ENCODE peak calls at places on chromosomes 3 and 15, in four cellular contexts. O, R, Y and W are unnamed samples.

GRCh38 chr15:63210151-63211051 is 21.0 kb downstream of the RAB8B start:
- DNase-seq in O (no peak), R (no peak), Y (no peak), W (no peak)

GRCh38 chr3:52831500-52832301 is 1.2 kb upstream of the ITIH4 start:
- DNase-seq in O (peak), R (no peak), Y (peak), W (no peak)

GRCh38 chr15:68213991-68214837 is 9.1 kb upstream of the CALML4 start:
- DNase-seq in O (no peak), R (no peak), Y (no peak), W (no peak)

GRCh38 chr3:65979152-65979551 is 59.6 kb downstream of the MAGI1 start:
- DNase-seq in O (no peak), R (no peak), Y (no peak), W (no peak)

GRCh38 chr15:32898991-32899613 is 181.3 kb downstream of the GREM1 start:
- DNase-seq in O (peak), R (peak), Y (no peak), W (no peak)

GRCh38 chr3:115293321-115293720 is 146.2 kb upstream of the ZBTB20 start:
- DNase-seq in O (no peak), R (no peak), Y (no peak), W (no peak)

GRCh38 chr3:69324362-69325025 is 61.4 kb downstream of the FRMD4B start:
- DNase-seq in O (no peak), R (no peak), Y (no peak), W (no peak)

GRCh38 chr3:32045091-32045964 is 61.1 kb upstream of the GPD1L start:
- DNase-seq in O (peak), R (peak), Y (no peak), W (no peak)

GRCh38 chr3:24128195-24129005 is 183.3 kb downstream of the NR1D2 start:
- DNase-seq in O (peak), R (no peak), Y (no peak), W (no peak)

GRCh38 chr3:176663819-176664218 is 533.5 kb downstream of the TBL1XR1 start:
- DNase-seq in O (peak), R (no peak), Y (no peak), W (no peak)

GRCh38 chr3:45362768-45363167 is 25.6 kb upstream of the LARS2 start:
- DNase-seq in O (no peak), R (no peak), Y (no peak), W (no peak)

GRCh38 chr3:37892917-37893595 is 31.4 kb downstream of the CTDSPL start:
- DNase-seq in O (no peak), R (peak), Y (peak), W (no peak)

GRCh38 chr3:127446756-127447155 is 143.8 kb downstream of the TPRA1 start:
- DNase-seq in O (no peak), R (no peak), Y (no peak), W (peak)

GRCh38 chr15:92460023-92460422 is 66.3 kb downstream of the ST8SIA2 start:
- DNase-seq in O (no peak), R (no peak), Y (no peak), W (no peak)

GRCh38 chr3:182487048-182487447 is 306.3 kb upstream of the ATP11B start:
- DNase-seq in O (no peak), R (no peak), Y (no peak), W (no peak)

GRCh38 chr3:42936157-42936981 is 30.4 kb downstream of the ZNF662 start:
- DNase-seq in O (no peak), R (no peak), Y (peak), W (no peak)

GRCh38 chr3:105836533-105836932 is 32.3 kb downstream of the CBLB start:
- DNase-seq in O (no peak), R (no peak), Y (no peak), W (no peak)

GRCh38 chr15:90884719-90885431 is 571 bp downstream of the FES start:
- DNase-seq in O (no peak), R (no peak), Y (no peak), W (no peak)

GRCh38 chr3:42403737-42404136 is 6.7 kb downstream of the LYZL4 start:
- DNase-seq in O (no peak), R (no peak), Y (no peak), W (no peak)

GRCh38 chr3:52084954-52085730 is 28.8 kb upstream of the DUSP7 start:
- DNase-seq in O (no peak), R (no peak), Y (peak), W (no peak)

GRCh38 chr15:75831806-75832102 is 11.5 kb upstream of the UBE2Q2 start:
- DNase-seq in O (no peak), R (no peak), Y (no peak), W (no peak)

GRCh38 chr3:71305246-71306206 is 278.0 kb downstream of the FOXP1 start:
- DNase-seq in O (no peak), R (peak), Y (peak), W (no peak)

GRCh38 chr3:125351152-125351551 is 24.0 kb downstream of the ZNF148 start:
- DNase-seq in O (no peak), R (no peak), Y (no peak), W (no peak)

GRCh38 chr3:113211370-113212154 is at the start of gene BOC:
- DNase-seq in O (peak), R (peak), Y (peak), W (no peak)

GRCh38 chr15:78360426-78360825 is 20.3 kb downstream of the CRABP1 start:
- DNase-seq in O (no peak), R (peak), Y (no peak), W (no peak)

GRCh38 chr15:57114070-57114469 is 195.6 kb downstream of the TCF12 start:
- DNase-seq in O (no peak), R (no peak), Y (no peak), W (no peak)

GRCh38 chr15:38304486-38304885 is 51.9 kb downstream of the SPRED1 start:
- DNase-seq in O (no peak), R (no peak), Y (no peak), W (no peak)

GRCh38 chr15:34855893-34856292 is 60.5 kb upstream of the ACTC1 start:
- DNase-seq in O (no peak), R (no peak), Y (no peak), W (no peak)

GRCh38 chr3:124315215-124316033 is 323.5 kb upstream of the ROPN1 start:
- DNase-seq in O (peak), R (no peak), Y (no peak), W (no peak)

GRCh38 chr3:14458434-14459280 is 56.3 kb downstream of the SLC6A6 start:
- DNase-seq in O (no peak), R (no peak), Y (no peak), W (no peak)

GRCh38 chr15:63006032-63006878 is 36.3 kb upstream of the TPM1 start:
- DNase-seq in O (no peak), R (no peak), Y (no peak), W (no peak)

GRCh38 chr3:39385456-39386098 is 2.4 kb downstream of the SLC25A38 start:
- DNase-seq in O (no peak), R (no peak), Y (no peak), W (no peak)

GRCh38 chr3:9251055-9251786 is 1.8 kb upstream of the SRGAP3 start:
- DNase-seq in O (no peak), R (no peak), Y (peak), W (no peak)

GRCh38 chr3:151100076-151100475 is 14.6 kb downstream of the MED12L start:
- DNase-seq in O (no peak), R (no peak), Y (no peak), W (no peak)

DNA sequence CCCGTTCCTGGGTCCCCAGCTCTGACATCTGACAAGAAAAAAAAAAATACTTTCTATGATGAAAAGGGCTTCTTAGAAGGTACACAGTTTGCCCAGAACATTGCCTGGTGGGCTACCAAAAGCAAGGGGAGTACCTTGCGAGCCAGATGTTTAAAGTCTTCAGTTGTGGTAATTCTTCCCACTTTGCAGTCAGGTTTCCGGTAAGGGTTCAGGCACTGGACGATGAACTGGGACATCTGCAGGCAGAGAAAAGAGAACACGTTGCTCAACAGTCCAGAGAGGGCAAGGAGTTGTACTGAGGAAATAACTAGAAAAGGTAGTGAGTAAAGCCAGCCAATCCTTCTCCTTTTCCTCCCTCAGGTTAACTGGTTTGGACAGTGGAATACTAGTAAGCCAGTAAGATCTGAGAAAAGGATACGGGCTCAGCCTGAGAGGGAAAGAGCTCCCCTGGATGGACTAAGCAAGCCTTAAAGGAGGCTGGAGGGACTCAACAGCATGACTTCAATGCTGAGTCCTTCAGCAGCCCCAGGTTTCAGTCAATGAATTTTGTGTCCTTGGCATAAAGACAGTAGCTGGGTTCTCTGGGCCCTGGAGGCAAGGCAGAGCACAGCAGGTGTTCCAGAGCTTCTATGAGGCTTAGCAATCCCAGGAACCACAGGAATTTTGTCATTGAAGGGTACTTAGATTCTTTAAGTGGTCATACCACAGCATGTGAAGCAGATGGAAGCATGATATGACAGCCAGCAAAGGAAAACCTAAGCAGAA is 38.2 kb downstream of the NBEAL2 start:
- DNase-seq in O (no peak), R (no peak), Y (no peak), W (no peak)
- TF ChIP-seq CTCF in O (no peak), R (no peak), Y (no peak), W (no peak)

GRCh38 chr3:173529062-173529711 is 131.6 kb downstream of the NLGN1 start:
- DNase-seq in O (peak), R (no peak), Y (no peak), W (no peak)
- TF ChIP-seq CTCF in O (peak), R (peak), Y (no peak), W (no peak)

GRCh38 chr15:42059661-42060476 is 34.5 kb downstream of the PLA2G4D start:
- DNase-seq in O (peak), R (peak), Y (peak), W (peak)
- TF ChIP-seq CTCF in O (peak), R (peak), Y (peak), W (peak)

GRCh38 chr15:40357246-40357645 is 773 bp upstream of the DISP2 start:
- DNase-seq in O (no peak), R (no peak), Y (no peak), W (no peak)

GRCh38 chr15:40360015-40360414 is 2.0 kb downstream of the DISP2 start:
- DNase-seq in O (no peak), R (no peak), Y (no peak), W (no peak)

GRCh38 chr15:40357723-40358491 is at the start of gene DISP2:
- DNase-seq in O (peak), R (peak), Y (peak), W (peak)

GRCh38 chr15:40355976-40356585 is 1.9 kb upstream of the DISP2 start:
- DNase-seq in O (no peak), R (no peak), Y (no peak), W (no peak)

DNA sequence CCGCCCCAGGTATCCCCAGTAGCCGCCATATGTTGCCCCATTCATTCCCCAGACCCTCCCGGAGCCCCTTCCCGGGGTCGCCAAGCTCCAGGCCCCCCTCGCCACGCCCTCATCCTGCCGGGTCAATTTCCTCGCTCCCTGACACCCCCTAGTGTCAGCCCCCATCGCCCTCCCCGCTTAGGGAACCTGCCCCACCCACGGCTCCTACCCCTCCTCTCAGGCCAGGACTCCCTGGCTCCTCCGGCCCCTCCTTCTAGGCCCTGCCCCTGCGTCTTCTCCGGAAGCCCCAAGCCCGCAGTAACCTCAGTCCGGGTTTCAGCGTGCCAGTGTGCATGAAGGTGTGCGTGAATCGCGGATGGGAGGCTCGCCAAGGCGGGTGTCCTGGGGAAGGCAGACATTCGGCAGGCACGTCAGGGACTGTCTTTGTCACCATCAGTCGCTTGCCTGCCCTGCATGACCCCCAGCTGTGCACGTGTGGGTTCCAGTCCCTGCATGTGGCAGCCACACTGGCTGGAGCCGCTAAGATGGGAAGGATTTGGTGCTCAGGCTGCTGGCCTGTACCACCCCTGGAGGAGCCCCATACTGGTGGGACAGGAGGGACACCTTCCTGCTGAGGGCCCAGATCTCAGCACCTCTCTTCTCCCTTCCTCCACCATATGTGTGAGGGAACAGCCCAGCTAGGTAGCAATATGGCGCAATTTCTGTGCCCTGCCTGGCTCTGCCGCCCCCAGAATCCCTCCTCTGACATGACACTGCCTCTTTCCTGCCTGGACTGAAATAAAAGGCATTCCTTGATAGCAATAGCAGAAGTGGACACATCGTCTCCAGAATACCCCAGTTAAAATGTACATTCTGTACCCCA is 704 bp downstream of the DISP2 start:
- DNase-seq in O (no peak), R (no peak), Y (no peak), W (no peak)
- TF ChIP-seq CTCF in O (no peak), R (no peak), Y (no peak), W (no peak)

GRCh38 chr15:36449662-36450145 is 129.7 kb upstream of the CDIN1 start:
- DNase-seq in O (no peak), R (no peak), Y (no peak), W (no peak)

GRCh38 chr15:36447373-36447772 is 132.1 kb upstream of the CDIN1 start:
- DNase-seq in O (no peak), R (no peak), Y (no peak), W (no peak)

GRCh38 chr15:36448418-36448817 is 131.0 kb upstream of the CDIN1 start:
- DNase-seq in O (no peak), R (no peak), Y (no peak), W (no peak)

DNA sequence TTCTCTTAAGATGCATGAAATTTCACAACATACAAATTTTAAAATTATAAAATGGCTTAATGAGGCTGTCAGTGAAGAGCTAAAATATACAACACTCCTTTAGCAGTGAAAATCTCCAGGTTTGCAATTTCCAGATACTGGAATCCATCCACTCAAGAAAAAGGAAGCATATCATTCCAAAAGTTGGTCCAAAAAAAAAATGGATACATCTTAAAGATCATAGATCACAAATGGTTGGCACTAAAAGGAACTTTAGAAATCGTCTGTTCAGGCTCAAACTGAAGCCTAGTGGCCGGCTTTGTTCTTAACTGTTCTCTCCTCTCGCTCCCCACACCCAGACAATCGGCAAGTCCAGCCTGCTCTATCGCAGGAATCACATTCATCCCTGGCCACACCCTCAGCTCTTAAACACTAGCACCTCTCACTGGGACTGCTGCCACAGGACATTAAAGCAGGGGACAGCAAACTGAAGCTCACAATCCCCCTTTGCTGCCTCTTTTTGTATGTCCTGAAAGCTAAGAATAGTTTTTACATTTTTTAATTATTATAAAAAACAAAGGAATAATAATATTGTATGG is 130.3 kb upstream of the CDIN1 start:
- DNase-seq in O (peak), R (no peak), Y (no peak), W (no peak)
- TF ChIP-seq CTCF in O (no peak), R (no peak), Y (no peak), W (no peak)

GRCh38 chr15:100765458-100766224 is 114.0 kb upstream of the ALDH1A3 start:
- DNase-seq in O (no peak), R (no peak), Y (no peak), W (no peak)
- TF ChIP-seq CTCF in O (no peak), R (no peak), Y (no peak), W (no peak)

GRCh38 chr3:49453621-49454315 is 16.3 kb upstream of the DAG1 start:
- DNase-seq in O (no peak), R (no peak), Y (no peak), W (no peak)

GRCh38 chr3:49456417-49456816 is 13.7 kb upstream of the DAG1 start:
- DNase-seq in O (no peak), R (no peak), Y (no peak), W (no peak)

GRCh38 chr3:49454898-49455681 is 15.0 kb upstream of the DAG1 start:
- DNase-seq in O (no peak), R (no peak), Y (no peak), W (no peak)

GRCh38 chr3:49460188-49460885 is 9.7 kb upstream of the DAG1 start:
- DNase-seq in O (no peak), R (no peak), Y (no peak), W (no peak)

GRCh38 chr3:49454457-49454856 is 15.6 kb upstream of the DAG1 start:
- DNase-seq in O (peak), R (no peak), Y (no peak), W (no peak)
- TF ChIP-seq CTCF in O (peak), R (no peak), Y (peak), W (no peak)

GRCh38 chr3:119034256-119035013 is at the start of gene IGSF11:
- DNase-seq in O (peak), R (peak), Y (peak), W (no peak)
- TF ChIP-seq CTCF in O (peak), R (no peak), Y (peak), W (no peak)

DNA sequence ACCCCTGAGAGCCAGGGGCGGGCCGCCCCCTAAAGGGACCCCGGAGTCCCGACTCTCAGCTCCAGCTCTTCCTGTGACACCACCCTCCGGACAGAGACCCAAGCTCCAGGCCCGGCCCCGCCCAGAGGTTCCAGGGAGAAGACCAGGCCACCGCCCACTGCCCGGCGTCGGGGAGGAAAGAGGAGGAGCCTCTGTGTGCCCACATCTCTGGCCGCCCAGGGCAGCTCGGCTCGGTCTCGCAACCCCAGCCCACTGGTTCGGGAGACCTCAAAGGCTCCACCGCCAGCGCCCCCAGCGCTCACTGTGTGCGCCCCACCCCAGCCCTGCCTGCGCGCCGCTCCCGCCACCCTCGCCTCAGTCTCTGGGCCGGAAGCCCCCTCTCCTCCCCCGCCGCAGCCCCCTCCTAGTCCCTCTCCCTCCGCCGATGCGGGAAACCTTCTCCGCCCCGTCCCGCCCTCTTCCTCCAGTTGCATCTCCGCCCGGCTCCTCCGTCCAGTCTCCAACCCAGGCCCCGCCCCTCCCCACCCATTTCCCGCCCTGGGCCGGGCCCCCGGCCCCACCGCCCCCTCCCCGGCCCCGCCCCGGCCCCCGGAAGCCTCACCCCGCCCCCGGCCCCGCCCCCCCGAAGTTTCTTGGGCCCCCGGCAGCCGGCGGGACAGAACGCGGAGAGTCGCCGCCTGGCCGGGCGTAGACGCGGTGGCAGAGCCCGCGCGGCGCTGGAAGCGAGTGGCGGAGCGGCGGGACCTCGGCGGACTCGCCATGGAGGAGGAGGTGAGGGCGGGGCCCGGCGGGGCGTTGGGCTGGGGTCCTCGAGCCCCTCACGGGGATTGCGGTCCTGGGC is at the start of gene PLEKHO2:
- DNase-seq in O (peak), R (peak), Y (peak), W (peak)
- TF ChIP-seq CTCF in O (no peak), R (peak), Y (peak), W (no peak)